ENCODE peak calls at places on chromosome 14, in four cellular contexts. S, R, U and A are unnamed samples. For H3K36me3, the result is how much of the 10 kb centered on the place peaks cover.

GRCh38 chr14:80996049-80996901 is 40.9 kb downstream of the TSHR start:
- DNase-seq in S (no peak), R (peak), U (no peak), A (peak)

GRCh38 chr14:104003616-104004015 is 61.3 kb upstream of the RD3L start:
- DNase-seq in S (no peak), R (no peak), U (no peak), A (no peak)

GRCh38 chr14:76307786-76308780 is 67.9 kb upstream of the ESRRB start:
- DNase-seq in S (no peak), R (no peak), U (no peak), A (no peak)

GRCh38 chr14:31944256-31945073 is 132.6 kb upstream of the ARHGAP5 start:
- DNase-seq in S (no peak), R (no peak), U (no peak), A (no peak)

GRCh38 chr14:22472466-22472865 is 116.6 kb downstream of the DAD1 start:
- DNase-seq in S (no peak), R (no peak), U (no peak), A (no peak)

GRCh38 chr14:24440606-24441399 is 1.8 kb downstream of the SDR39U1 start:
- DNase-seq in S (no peak), R (no peak), U (no peak), A (no peak)

GRCh38 chr14:100889641-100890040 is 13.9 kb downstream of the RTL1 start:
- DNase-seq in S (no peak), R (no peak), U (peak), A (no peak)

GRCh38 chr14:90406384-90406798 is 9.6 kb downstream of the CALM1 start:
- DNase-seq in S (no peak), R (no peak), U (no peak), A (no peak)

GRCh38 chr14:90846511-90846910 is 30.3 kb upstream of the TTC7B start:
- DNase-seq in S (no peak), R (peak), U (no peak), A (no peak)

GRCh38 chr14:54697806-54698205 is 130.9 kb downstream of the SAMD4A start:
- DNase-seq in S (no peak), R (no peak), U (no peak), A (no peak)

GRCh38 chr14:23076785-23077408 is 18.0 kb downstream of the ACIN1 start:
- DNase-seq in S (peak), R (no peak), U (no peak), A (no peak)

GRCh38 chr14:76917759-76918175 is 91.6 kb downstream of the LRRC74A start:
- DNase-seq in S (no peak), R (no peak), U (no peak), A (no peak)

GRCh38 chr14:55747186-55747585 is 167.2 kb downstream of the KTN1 start:
- DNase-seq in S (no peak), R (no peak), U (no peak), A (no peak)

GRCh38 chr14:51862839-51863235 is 2.4 kb downstream of the GNG2 start:
- DNase-seq in S (no peak), R (no peak), U (no peak), A (no peak)

GRCh38 chr14:75196468-75196867 is 20.1 kb upstream of the TMED10 start:
- DNase-seq in S (no peak), R (no peak), U (no peak), A (no peak)

GRCh38 chr14:30214456-30215090 is 286.9 kb upstream of the PRKD1 start:
- DNase-seq in S (no peak), R (peak), U (no peak), A (peak)

GRCh38 chr14:95679995-95680735 is 6.1 kb upstream of the TCL1B start:
- DNase-seq in S (no peak), R (no peak), U (no peak), A (no peak)

GRCh38 chr14:50335989-50336391 is 23.9 kb downstream of the DMAC2L start:
- DNase-seq in S (no peak), R (peak), U (no peak), A (no peak)

GRCh38 chr14:104037903-104038302 is 47.6 kb upstream of the ASPG start:
- DNase-seq in S (no peak), R (no peak), U (no peak), A (no peak)

GRCh38 chr14:96038920-96039632 is at the start of gene C14orf132:
- DNase-seq in S (peak), R (peak), U (peak), A (no peak)

GRCh38 chr14:104146651-104147345 is 8.4 kb downstream of the KIF26A start:
- DNase-seq in S (no peak), R (no peak), U (peak), A (no peak)

GRCh38 chr14:75369506-75369905 is 58.3 kb upstream of the JDP2 start:
- DNase-seq in S (no peak), R (no peak), U (no peak), A (no peak)

GRCh38 chr14:64704743-64705405 is 650 bp downstream of the PLEKHG3 start:
- DNase-seq in S (no peak), R (no peak), U (peak), A (no peak)

GRCh38 chr14:31930493-31931225 is 146.4 kb upstream of the ARHGAP5 start:
- DNase-seq in S (no peak), R (no peak), U (no peak), A (peak)

GRCh38 chr14:60968099-60968498 is 12.8 kb downstream of the TRMT5 start:
- DNase-seq in S (no peak), R (no peak), U (no peak), A (no peak)

GRCh38 chr14:32576088-32576795 is 247.1 kb downstream of the AKAP6 start:
- DNase-seq in S (peak), R (peak), U (no peak), A (no peak)

GRCh38 chr14:60922050-60922449 is 58.8 kb downstream of the TRMT5 start:
- DNase-seq in S (no peak), R (no peak), U (no peak), A (no peak)

GRCh38 chr14:104687601-104688504 is 1.6 kb upstream of the INF2 start:
- DNase-seq in S (no peak), R (no peak), U (no peak), A (peak)

GRCh38 chr14:65421201-65421981 is 8.9 kb downstream of the FUT8 start:
- DNase-seq in S (no peak), R (peak), U (no peak), A (peak)

GRCh38 chr14:102208741-102209140 is 69.0 kb downstream of the WDR20 start:
- DNase-seq in S (no peak), R (no peak), U (no peak), A (no peak)

GRCh38 chr14:73719361-73719760 is 5.2 kb upstream of the PNMA1 start:
- DNase-seq in S (no peak), R (no peak), U (no peak), A (no peak)

GRCh38 chr14:73721101-73721821 is 7.1 kb upstream of the PNMA1 start:
- DNase-seq in S (no peak), R (no peak), U (no peak), A (no peak)

GRCh38 chr14:73718742-73719251 is 4.6 kb upstream of the PNMA1 start:
- DNase-seq in S (no peak), R (no peak), U (no peak), A (no peak)

GRCh38 chr14:73719791-73720190 is 5.6 kb upstream of the PNMA1 start:
- DNase-seq in S (no peak), R (no peak), U (no peak), A (no peak)

GRCh38 chr14:73720636-73721035 is 6.5 kb upstream of the PNMA1 start:
- DNase-seq in S (no peak), R (no peak), U (no peak), A (no peak)
- H3K36me3 ChIP-seq in S (half or more), R (half or more), U (half or more), A (under half)

GRCh38 chr14:20818861-20819260 is 16.2 kb upstream of the RNASE1 start:
- DNase-seq in S (no peak), R (no peak), U (no peak), A (no peak)
- TF ChIP-seq CTCF in S (no peak), R (peak), U (no peak), A (no peak)

GRCh38 chr14:92164958-92165357 is 43.2 kb downstream of the CPSF2 start:
- DNase-seq in S (no peak), R (no peak), U (no peak), A (no peak)

GRCh38 chr14:92161521-92161920 is 39.8 kb downstream of the CPSF2 start:
- DNase-seq in S (no peak), R (no peak), U (no peak), A (no peak)

GRCh38 chr14:92160619-92161018 is 38.9 kb downstream of the CPSF2 start:
- DNase-seq in S (no peak), R (peak), U (no peak), A (no peak)
- H3K36me3 ChIP-seq in S (under half), R (under half), U (half or more), A (under half)

GRCh38 chr14:88233915-88234314 is 89.2 kb downstream of the KCNK10 start:
- DNase-seq in S (no peak), R (no peak), U (no peak), A (no peak)
- TF ChIP-seq CTCF in S (no peak), R (peak), U (no peak), A (peak)